ENCODE peak calls at places on chromosomes 3 and 15, in five cellular contexts. M, A, S, V and R are unnamed samples.

GRCh38 chr3:12588674-12589054 is 31.8 kb downstream of the MKRN2 start:
- DNase-seq in V (no peak), A (no peak), M (no peak), S (no peak), R (no peak)

GRCh38 chr3:46406786-46407611 is at the start of the genes CCR5AS and CCRL2:
- DNase-seq in M (peak; percentile 89), A (peak; percentile 37), S (peak; percentile 37), V (peak; percentile 72), R (peak; percentile 45)

GRCh38 chr3:127263586-127264231 is 24.1 kb downstream of the PRR20G start:
- DNase-seq in A (no peak), V (no peak), S (no peak), M (no peak), R (no peak)

GRCh38 chr3:48595075-48595525 is at the start of gene COL7A1:
- DNase-seq in V (no peak), A (no peak), S (no peak), M (no peak), R (no peak)

GRCh38 chr15:70486451-70487379 is 276.6 kb downstream of the UACA start:
- DNase-seq in S (peak; percentile 62), A (no peak), M (peak; percentile 73), V (no peak), R (peak; percentile 71)

GRCh38 chr3:14152233-14152962 is 26.0 kb downstream of the XPC start:
- DNase-seq in V (no peak), S (no peak), A (no peak), M (no peak), R (no peak)

GRCh38 chr15:94380798-94381197 is 149.4 kb downstream of the MCTP2 start:
- DNase-seq in S (no peak), V (no peak), A (no peak), M (no peak), R (no peak)

GRCh38 chr3:184514151-184514490 is 47.5 kb upstream of the EPHB3 start:
- DNase-seq in S (no peak), V (no peak), A (no peak), M (no peak), R (no peak)

GRCh38 chr15:93467327-93467726 is 378.3 kb upstream of the RGMA start:
- DNase-seq in A (no peak), S (peak; percentile 87), V (peak; percentile 83), M (no peak), R (no peak)

GRCh38 chr15:64837502-64837901 is 4.2 kb upstream of the PLEKHO2 start:
- DNase-seq in V (no peak), S (no peak), A (no peak), M (peak; percentile 63), R (no peak)

GRCh38 chr3:24829632-24830229 is 335.1 kb upstream of the THRB start:
- DNase-seq in A (peak; percentile 43), M (peak; percentile 34), S (peak; percentile 14), V (no peak), R (no peak)

GRCh38 chr3:77320514-77320913 is 280.6 kb downstream of the ROBO2 start:
- DNase-seq in M (no peak), V (no peak), A (peak; percentile 57), S (no peak), R (no peak)

GRCh38 chr3:169060037-169060436 is 603.5 kb downstream of the MECOM start:
- DNase-seq in M (no peak), S (no peak), V (no peak), A (no peak), R (no peak)

GRCh38 chr3:36166477-36166876 is 213.8 kb upstream of the STAC start:
- DNase-seq in A (no peak), M (no peak), V (no peak), S (no peak), R (no peak)

GRCh38 chr15:29103825-29104565 is 165.6 kb downstream of the NSMCE3 start:
- DNase-seq in S (peak; percentile 63), M (peak; percentile 58), V (no peak), A (peak; percentile 87), R (peak; percentile 72)

GRCh38 chr3:188152660-188153497 is 1.1 kb upstream of the LPP start:
- DNase-seq in M (peak; percentile 42), A (peak; percentile 41), S (peak; percentile 51), V (peak; percentile 82), R (peak; percentile 25)

GRCh38 chr3:184786271-184787010 is 25.5 kb upstream of the VPS8 start:
- DNase-seq in V (peak; percentile 86), S (peak; percentile 55), A (no peak), M (peak; percentile 76), R (no peak)

GRCh38 chr3:186099178-186099577 is 9.7 kb downstream of the ETV5 start:
- DNase-seq in S (peak; percentile 63), M (peak; percentile 43), A (peak; percentile 44), V (no peak), R (no peak)

GRCh38 chr3:168096210-168096795 is 579 bp upstream of the GOLIM4 start:
- DNase-seq in S (peak; percentile 61), M (peak; percentile 69), A (peak; percentile 86), V (no peak), R (peak; percentile 66)

GRCh38 chr15:52440414-52440813 is 88.3 kb downstream of the MYO5A start:
- DNase-seq in V (no peak), M (no peak), A (no peak), S (peak; percentile 23), R (no peak)

GRCh38 chr3:117483839-117484238 is 774.3 kb downstream of the TUSC7 start:
- DNase-seq in A (no peak), S (no peak), M (no peak), V (no peak), R (no peak)

GRCh38 chr3:51686512-51687215 is 15.6 kb downstream of the TEX264 start:
- DNase-seq in A (peak; percentile 45), V (no peak), M (peak; percentile 66), S (peak; percentile 64), R (peak; percentile 89)

GRCh38 chr15:55420171-55420871 is 12.0 kb downstream of the PIERCE2 start:
- DNase-seq in A (no peak), V (no peak), S (no peak), M (no peak), R (no peak)

GRCh38 chr3:170062769-170063168 is 25.0 kb downstream of the GPR160 start:
- DNase-seq in M (no peak), A (no peak), V (no peak), S (no peak), R (no peak)

GRCh38 chr3:71254658-71255057 is 328.9 kb downstream of the FOXP1 start:
- DNase-seq in S (no peak), V (no peak), M (no peak), A (no peak), R (no peak)

GRCh38 chr3:71254251-71254650 is 329.3 kb downstream of the FOXP1 start:
- DNase-seq in A (no peak), M (no peak), S (no peak), V (no peak), R (no peak)

GRCh38 chr3:71251156-71251775 is 332.3 kb downstream of the FOXP1 start:
- DNase-seq in A (no peak), M (no peak), V (no peak), S (no peak), R (no peak)

GRCh38 chr3:71252466-71252865 is 331.1 kb downstream of the FOXP1 start:
- DNase-seq in S (no peak), A (peak; percentile 70), M (peak; percentile 45), V (no peak), R (no peak)

GRCh38 chr3:71253169-71253568 is 330.4 kb downstream of the FOXP1 start:
- DNase-seq in M (no peak), A (no peak), S (no peak), V (no peak), R (no peak)
- H3K27ac ChIP-seq in M (peak overlapping the region; percentile 46), A (peak overlapping the region; percentile 12), S (no peak overlapping the region), V (no peak overlapping the region), R (no peak overlapping the region)

GRCh38 chr15:91473894-91474293 is 373.8 kb downstream of the SV2B start:
- DNase-seq in S (no peak), V (no peak), M (no peak), A (no peak), R (no peak)

GRCh38 chr15:91472316-91472756 is 372.3 kb downstream of the SV2B start:
- DNase-seq in S (no peak), M (no peak), A (no peak), V (no peak), R (no peak)

GRCh38 chr15:91468861-91469260 is 368.8 kb downstream of the SV2B start:
- DNase-seq in V (no peak), S (no peak), A (no peak), M (no peak), R (no peak)

GRCh38 chr15:91469627-91470567 is 369.8 kb downstream of the SV2B start:
- DNase-seq in A (peak; percentile 3), S (no peak), V (no peak), M (no peak), R (no peak)

GRCh38 chr15:91471410-91471993 is 371.4 kb downstream of the SV2B start:
- DNase-seq in M (peak; percentile 52), V (no peak), S (no peak), A (no peak), R (no peak)
- H3K9me3 ChIP-seq in M (no peaks in the 10 kb centered on the region), V (no peaks in the 10 kb centered on the region), S (no peaks in the 10 kb centered on the region), A (no peaks in the 10 kb centered on the region), R (no peaks in the 10 kb centered on the region)

GRCh38 chr3:10706156-10707088 is 109.6 kb upstream of the SLC6A11 start:
- DNase-seq in S (no peak), M (no peak), A (no peak), V (no peak), R (no peak)

GRCh38 chr3:10700821-10701220 is 115.2 kb upstream of the SLC6A11 start:
- DNase-seq in V (no peak), A (no peak), S (no peak), M (no peak), R (no peak)

GRCh38 chr3:10707089-10707983 is 108.7 kb upstream of the SLC6A11 start:
- DNase-seq in V (no peak), A (peak; percentile 44), S (no peak), M (no peak), R (no peak)

GRCh38 chr3:10702961-10703740 is 112.9 kb upstream of the SLC6A11 start:
- DNase-seq in M (no peak), A (peak; percentile 74), V (no peak), S (no peak), R (no peak)

GRCh38 chr3:10703875-10704274 is 112.2 kb upstream of the SLC6A11 start:
- DNase-seq in A (peak; percentile 45), M (no peak), S (no peak), V (no peak), R (no peak)
- TF ChIP-seq CTCF in A (peak; percentile 42), M (no peak), S (no peak), V (no peak), R (no peak)

GRCh38 chr3:66414846-66415245 is 86.0 kb downstream of the LRIG1 start:
- DNase-seq in M (no peak), A (no peak), S (no peak), V (no peak), R (peak; percentile 5)

GRCh38 chr3:66413151-66413751 is 87.6 kb downstream of the LRIG1 start:
- DNase-seq in A (no peak), V (no peak), S (no peak), M (no peak), R (peak; percentile 33)

GRCh38 chr3:66416556-66417304 is 84.1 kb downstream of the LRIG1 start:
- DNase-seq in S (no peak), V (no peak), M (no peak), A (no peak), R (peak; percentile 56)

GRCh38 chr3:66418432-66419052 is 82.3 kb downstream of the LRIG1 start:
- DNase-seq in A (no peak), M (peak; percentile 73), V (peak; percentile 86), S (peak; percentile 57), R (no peak)

GRCh38 chr3:66415867-66416428 is 84.9 kb downstream of the LRIG1 start:
- DNase-seq in M (no peak), V (no peak), S (no peak), A (peak; percentile 40), R (no peak)
- H3K27ac ChIP-seq in M (no peak overlapping the region), V (peak overlapping the region; percentile 40), S (peak overlapping the region; percentile 89), A (peak overlapping the region; percentile 67), R (no peak overlapping the region)